ENCODE peak calls at places on chromosomes 6 and 20, in five cellular contexts. Q is tibial artery; W is stimulated activated CD4-positive, alpha-beta T cell treated with anti-CD3 and anti-CD28 coated beads, Interleukin-4, amount 100 ng/mL, for 1 hour; S is hepatocyte; H is Peyer's patch. C is an unnamed sample.
A peak's percentile ranks its signal among the peaks of the same experiment; 100 is the strongest.

GRCh38 chr6:83461438-83461837 is 30.6 kb upstream of the ME1 start:
- DNase-seq in Q (no peak), W (no peak), S (no peak), H (no peak), C (no peak)

GRCh38 chr20:6767536-6768227 is at the start of gene BMP2:
- DNase-seq in W (no peak), S (peak; percentile 91), H (peak; percentile 70), Q (peak; percentile 24), C (peak; percentile 70)

GRCh38 chr20:51890003-51890402 is 87.7 kb upstream of the SALL4 start:
- DNase-seq in S (no peak), W (no peak), Q (no peak), H (no peak), C (no peak)

GRCh38 chr6:164693934-164694333 is 615.5 kb downstream of the C6orf118 start:
- DNase-seq in Q (no peak), W (no peak), H (no peak), S (no peak), C (no peak)

GRCh38 chr6:1346556-1347186 is 34.8 kb downstream of the FOXQ1 start:
- DNase-seq in W (no peak), S (no peak), Q (no peak), H (no peak), C (no peak)

GRCh38 chr20:10674684-10675455 is 1.1 kb upstream of the JAG1 start:
- DNase-seq in W (peak; percentile 19), H (peak; percentile 87), S (peak; percentile 92), Q (peak; percentile 82), C (peak; percentile 88)

GRCh38 chr6:169722362-169723199 is 1.7 kb downstream of the PHF10 start:
- DNase-seq in W (peak; percentile 34), S (peak; percentile 69), H (peak; percentile 66), Q (peak; percentile 42), C (peak; percentile 47)

GRCh38 chr6:125307964-125308615 is 6.3 kb upstream of the HDDC2 start:
- DNase-seq in S (peak; percentile 8), Q (no peak), H (no peak), W (no peak), C (peak; percentile 42)

GRCh38 chr6:149929422-149929821 is 6.5 kb upstream of the RAET1G start:
- DNase-seq in H (no peak), Q (no peak), S (no peak), W (no peak), C (no peak)

GRCh38 chr6:43776115-43776798 is 6.2 kb downstream of the VEGFA start:
- DNase-seq in Q (no peak), S (no peak), H (no peak), W (no peak), C (no peak)

GRCh38 chr6:137197684-137198645 is 21.2 kb downstream of the IFNGR1 start:
- DNase-seq in H (no peak), Q (no peak), W (no peak), S (no peak), C (no peak)

GRCh38 chr6:80223743-80224212 is 117.3 kb downstream of the BCKDHB start:
- DNase-seq in S (no peak), Q (peak; percentile 54), H (no peak), W (no peak), C (no peak)

GRCh38 chr6:45746046-45746445 is 269.6 kb downstream of the CLIC5 start:
- DNase-seq in Q (no peak), S (no peak), W (no peak), H (no peak), C (no peak)

GRCh38 chr6:11007715-11008608 is 36.1 kb downstream of the ELOVL2 start:
- DNase-seq in S (peak; percentile 57), Q (no peak), W (no peak), H (no peak), C (no peak)

GRCh38 chr6:56388414-56388752 is 141.0 kb upstream of the COL21A1 start:
- DNase-seq in Q (no peak), W (no peak), H (no peak), S (no peak), C (no peak)

GRCh38 chr6:14505391-14505790 is 387.8 kb downstream of the CD83 start:
- DNase-seq in S (no peak), W (no peak), H (no peak), Q (no peak), C (peak; percentile 15)

GRCh38 chr6:119129148-119129967 is 50.9 kb upstream of the FAM184A start:
- DNase-seq in W (no peak), S (peak; percentile 83), Q (no peak), H (no peak), C (peak; percentile 76)

GRCh38 chr6:104460759-104461530 is 398.8 kb downstream of the HACE1 start:
- DNase-seq in H (no peak), W (no peak), Q (no peak), S (no peak), C (no peak)

GRCh38 chr6:165834613-165835259 is 171.7 kb upstream of the PDE10A start:
- DNase-seq in H (peak; percentile 71), W (no peak), S (peak; percentile 42), Q (no peak), C (peak; percentile 66)

GRCh38 chr6:30884521-30885480 is 482 bp downstream of the DDR1 start:
- DNase-seq in H (peak; percentile 74), W (peak; percentile 40), S (peak; percentile 70), Q (peak; percentile 50), C (peak; percentile 40)

GRCh38 chr20:47353224-47353696 is 3.2 kb downstream of the ZMYND8 start:
- DNase-seq in S (no peak), H (no peak), W (no peak), Q (no peak), C (no peak)

GRCh38 chr6:109165392-109165964 is 70.2 kb downstream of the CEP57L1 start:
- DNase-seq in Q (no peak), H (peak; percentile 50), W (no peak), S (peak; percentile 70), C (peak; percentile 66)

GRCh38 chr20:49624317-49624716 is 56.4 kb upstream of the PTGIS start:
- DNase-seq in W (no peak), Q (no peak), H (no peak), S (no peak), C (no peak)

GRCh38 chr6:133286765-133287164 is 45.6 kb downstream of the EYA4 start:
- DNase-seq in H (no peak), W (no peak), S (peak; percentile 17), Q (no peak), C (no peak)

GRCh38 chr20:17036546-17036945 is 190.3 kb upstream of the PCSK2 start:
- DNase-seq in W (no peak), S (peak; percentile 15), Q (no peak), H (no peak), C (no peak)

GRCh38 chr20:46330072-46330763 is 21.9 kb upstream of the CDH22 start:
- DNase-seq in S (no peak), H (no peak), Q (no peak), W (no peak), C (no peak)

GRCh38 chr6:118693562-118693961 is 42.2 kb upstream of the CEP85L start:
- DNase-seq in H (no peak), W (no peak), S (no peak), Q (no peak), C (no peak)

GRCh38 chr20:44396369-44396768 is 40.9 kb downstream of the HNF4A start:
- DNase-seq in W (no peak), S (no peak), H (peak; percentile 41), Q (no peak), C (no peak)

GRCh38 chr20:60490184-60490583 is 532.0 kb downstream of the CDH26 start:
- DNase-seq in H (no peak), S (no peak), W (no peak), Q (no peak), C (no peak)

GRCh38 chr6:96812077-96812703 is 25.1 kb downstream of the GPR63 start:
- DNase-seq in W (no peak), H (no peak), Q (no peak), S (no peak), C (no peak)

GRCh38 chr20:35146299-35146921 is 726 bp downstream of the EDEM2 start:
- DNase-seq in Q (no peak), S (peak; percentile 47), W (peak; percentile 23), H (peak; percentile 66), C (no peak)

GRCh38 chr6:63529498-63529897 is 42.8 kb upstream of the LOC128125822 start:
- DNase-seq in W (no peak), S (no peak), H (no peak), Q (no peak), C (no peak)

GRCh38 chr20:49999329-49999728 is 16.5 kb downstream of the SNAI1 start:
- DNase-seq in W (peak; percentile 29), Q (no peak), H (no peak), S (no peak), C (no peak)

GRCh38 chr6:47302043-47302442 is 7.7 kb downstream of the TNFRSF21 start:
- DNase-seq in H (no peak), S (no peak), W (no peak), Q (no peak), C (no peak)

GRCh38 chr6:13761361-13762036 is 49.9 kb upstream of the RANBP9 start:
- DNase-seq in S (no peak), H (no peak), W (no peak), Q (no peak), C (no peak)

GRCh38 chr20:25300496-25301170 is 52.7 kb downstream of the PYGB start:
- DNase-seq in Q (no peak), H (no peak), S (no peak), W (no peak), C (no peak)

GRCh38 chr6:151632415-151632987 is 138.7 kb downstream of the CCDC170 start:
- DNase-seq in W (no peak), H (no peak), Q (no peak), S (no peak), C (no peak)

GRCh38 chr20:49230575-49231211 is 11.5 kb downstream of the DDX27 start:
- DNase-seq in H (peak; percentile 60), W (no peak), S (no peak), Q (no peak), C (peak; percentile 80)

C was measured in small intestine.